ENCODE peak calls at places on chromosomes 16 and 17, in six cellular contexts. A, T, Y, S, N and D are unnamed samples. For H3K4me1, the result is how much of the 10 kb centered on the place peaks cover.

GRCh38 chr16:35792516-35793285 is 2333.3 kb downstream of the TP53TG3F start:
- DNase-seq in A (no peak), T (no peak), Y (no peak), S (no peak), N (no peak), D (no peak)

GRCh38 chr17:28675485-28675884 is 13.5 kb downstream of the SUPT6H start:
- DNase-seq in A (no peak), T (no peak), Y (no peak), S (no peak), N (no peak), D (no peak)

GRCh38 chr16:58511933-58512815 is 3.1 kb upstream of the SETD6 start:
- DNase-seq in A (peak), T (no peak), Y (no peak), S (no peak), N (peak), D (peak)

GRCh38 chr17:46194393-46195216 is 1.4 kb upstream of the KANSL1 start:
- DNase-seq in A (peak), T (no peak), Y (no peak), S (peak), N (peak), D (peak)

GRCh38 chr17:79985951-79986391 is 49.7 kb downstream of the TBC1D16 start:
- DNase-seq in A (no peak), T (no peak), Y (no peak), S (no peak), N (no peak), D (peak)

GRCh38 chr16:5438591-5438990 is 341.0 kb upstream of the EEF2KMT start:
- DNase-seq in A (no peak), T (no peak), Y (no peak), S (peak), N (no peak), D (no peak)

GRCh38 chr16:50563989-50564388 is 15.8 kb downstream of the NKD1 start:
- DNase-seq in A (no peak), T (no peak), Y (no peak), S (no peak), N (no peak), D (no peak)

GRCh38 chr16:1497014-1497598 is 3.9 kb downstream of the TELO2 start:
- DNase-seq in A (no peak), T (no peak), Y (no peak), S (no peak), N (no peak), D (no peak)

GRCh38 chr16:80583466-80583865 is 42.7 kb downstream of the DYNLRB2 start:
- DNase-seq in A (no peak), T (no peak), Y (no peak), S (no peak), N (no peak), D (no peak)

GRCh38 chr17:80892900-80893603 is 98.6 kb upstream of the CHMP6 start:
- DNase-seq in A (no peak), T (no peak), Y (peak), S (peak), N (peak), D (peak)

GRCh38 chr17:80673152-80673920 is 128.7 kb downstream of the RPTOR start:
- DNase-seq in A (no peak), T (no peak), Y (no peak), S (no peak), N (no peak), D (no peak)

GRCh38 chr17:74859439-74860228 is at the start of gene GRIN2C:
- DNase-seq in A (peak), T (no peak), Y (no peak), S (no peak), N (no peak), D (no peak)

GRCh38 chr16:77833906-77834599 is 45.7 kb downstream of the VAT1L start:
- DNase-seq in A (no peak), T (peak), Y (no peak), S (no peak), N (no peak), D (no peak)

GRCh38 chr17:64354824-64355535 is 35.7 kb downstream of the PECAM1 start:
- DNase-seq in A (no peak), T (no peak), Y (no peak), S (no peak), N (no peak), D (peak)

GRCh38 chr16:27920391-27920891 is 143.1 kb downstream of the GSG1L start:
- DNase-seq in A (peak), T (peak), Y (peak), S (peak), N (peak), D (no peak)

GRCh38 chr17:81510798-81511549 is 1.6 kb downstream of the ACTG1 start:
- DNase-seq in A (no peak), T (no peak), Y (no peak), S (no peak), N (peak), D (no peak)

GRCh38 chr16:4309833-4310266 is 6.0 kb upstream of the GLIS2 start:
- DNase-seq in A (peak), T (no peak), Y (peak), S (peak), N (peak), D (peak)
- H3K4me1 ChIP-seq in A (under half), T (under half), Y (under half), S (under half), N (under half), D (under half)

DNA sequence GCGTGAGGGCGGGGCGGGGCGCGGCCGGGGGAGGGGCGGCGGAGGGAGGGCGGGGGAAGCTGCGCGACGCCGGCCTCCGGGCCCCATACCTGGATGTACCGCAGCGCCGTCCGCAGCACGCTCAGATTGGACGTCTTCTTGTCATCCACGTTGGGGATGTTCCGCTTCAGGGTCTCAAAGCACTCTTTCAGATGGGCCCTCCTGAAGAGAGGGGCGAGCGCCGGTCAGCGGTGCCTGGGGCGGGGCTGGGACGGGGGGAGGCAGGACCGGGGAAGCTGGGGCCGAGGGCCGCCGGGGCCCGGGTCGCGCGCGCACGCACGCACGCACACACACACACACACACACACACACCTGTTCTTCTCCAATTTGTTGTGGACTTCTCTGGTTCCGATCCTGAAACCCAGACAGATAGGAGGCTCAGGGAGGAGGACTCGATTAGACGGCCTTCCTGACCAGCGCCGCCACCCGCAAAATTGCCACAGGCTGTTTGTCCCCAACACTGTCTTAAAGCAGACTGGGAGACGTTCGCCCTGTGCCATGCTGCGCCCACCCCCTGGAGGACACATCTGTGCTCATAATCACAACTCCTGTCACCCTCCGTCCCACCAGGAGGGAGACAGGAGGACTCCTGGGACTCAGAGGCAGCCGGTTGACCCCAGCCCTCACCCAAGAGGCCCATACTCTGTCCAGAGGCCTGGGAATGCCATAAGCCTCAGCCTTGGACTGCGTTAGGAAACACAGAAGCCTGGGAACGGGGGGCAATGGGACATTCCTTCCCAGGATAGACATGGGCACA is 6.7 kb downstream of the MNT start:
- DNase-seq in A (no peak), T (no peak), Y (no peak), S (no peak), N (no peak), D (peak)
- H3K4me3 ChIP-seq in A (no peak), T (peak), Y (no peak), S (peak), N (peak), D (peak)

GRCh38 chr17:58380207-58381123 is 28.5 kb upstream of the SUPT4H1 start:
- DNase-seq in A (no peak), T (no peak), Y (no peak), S (no peak), N (no peak), D (no peak)
- H3K4me2 ChIP-seq in A (peak), T (no peak), Y (no peak), S (no peak), N (peak), D (no peak)

GRCh38 chr17:40993856-40994255 is at the start of gene KRTAP3-3:
- DNase-seq in A (no peak), T (no peak), Y (no peak), S (no peak), N (no peak), D (no peak)
- H3K4me1 ChIP-seq in A (under half), T (under half), Y (under half), S (under half), N (under half), D (under half)

DNA sequence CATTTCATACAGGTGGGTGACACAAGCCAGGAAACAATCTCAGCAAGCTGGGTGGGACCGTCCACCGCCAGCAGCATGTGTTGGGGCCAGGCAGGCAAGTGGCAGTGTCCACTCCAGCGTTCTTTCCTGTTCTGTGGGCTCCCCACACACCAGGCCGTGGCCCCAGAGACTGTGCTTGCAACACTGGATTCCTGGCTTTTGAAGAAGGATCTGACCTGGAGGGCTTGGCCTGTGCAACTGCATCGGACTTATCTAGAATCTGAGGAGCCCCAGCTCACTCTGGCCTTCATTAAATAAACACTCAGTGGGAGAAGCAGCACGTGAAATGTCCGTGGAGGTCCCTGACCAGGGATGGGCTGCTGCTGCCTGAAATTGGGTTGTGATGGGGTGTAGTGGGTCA is 3.2 kb downstream of the KSR1 start:
- DNase-seq in A (peak), T (no peak), Y (no peak), S (no peak), N (no peak), D (no peak)
- H3K4me3 ChIP-seq in A (no peak), T (no peak), Y (no peak), S (no peak), N (no peak), D (no peak)

DNA sequence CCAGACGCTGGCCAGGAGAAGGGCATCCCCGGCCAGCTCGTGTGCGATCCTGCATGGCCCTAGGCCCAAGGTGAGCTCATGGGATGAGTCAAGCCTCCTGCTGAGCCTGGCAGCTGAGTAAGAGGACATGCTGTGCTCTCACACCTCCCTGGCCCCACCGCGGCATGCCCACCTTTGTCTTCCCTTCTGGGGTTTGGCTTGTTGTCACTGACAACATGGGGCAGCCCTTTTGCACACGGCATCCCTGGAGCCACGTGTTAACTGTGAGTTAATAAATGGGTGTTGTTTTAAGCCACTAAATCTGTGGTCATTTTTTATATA is 8.9 kb upstream of the TNS4 start:
- DNase-seq in A (no peak), T (no peak), Y (peak), S (peak), N (peak), D (no peak)
- H3K4me2 ChIP-seq in A (no peak), T (no peak), Y (peak), S (peak), N (peak), D (no peak)

GRCh38 chr17:50908860-50909764 is 43.0 kb upstream of the TOB1 start:
- DNase-seq in A (peak), T (no peak), Y (no peak), S (no peak), N (no peak), D (peak)
- H3K4me1 ChIP-seq in A (under half), T (under half), Y (under half), S (under half), N (under half), D (under half)

DNA sequence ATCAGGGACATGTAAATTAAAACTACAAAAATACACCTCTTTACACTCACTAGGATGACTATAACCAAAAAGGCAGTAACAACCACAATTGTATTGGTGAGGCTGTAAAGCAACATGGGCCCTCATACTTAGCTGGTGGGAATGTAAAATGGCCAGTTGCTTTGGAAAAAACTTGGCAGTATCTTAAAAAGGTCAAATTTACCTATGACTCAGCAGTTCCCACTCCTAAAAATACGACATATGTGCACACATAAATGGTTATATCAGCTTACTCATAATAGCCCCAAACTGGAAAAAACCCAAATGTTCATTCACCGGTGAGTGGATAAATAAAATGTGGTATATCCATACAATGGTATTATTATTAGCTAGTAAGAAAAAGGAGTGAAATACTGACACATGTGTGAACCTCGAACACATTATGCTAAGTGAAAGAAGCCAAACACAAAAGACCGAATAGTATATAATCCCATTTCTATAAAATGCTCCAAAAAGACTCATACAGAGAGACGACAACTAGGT is 391.4 kb downstream of the NPIPA8 start:
- DNase-seq in A (no peak), T (no peak), Y (no peak), S (no peak), N (no peak), D (no peak)
- H3K4me3 ChIP-seq in A (no peak), T (no peak), Y (no peak), S (no peak), N (no peak), D (no peak)